ENCODE peak calls at places on chromosomes 12 and 14, in nine cellular contexts. T is fibroblast of pulmonary artery; R is HTR-8/SVneo; N is coronary artery; Y is WTC11; C is EL; M is activated naive CD4-positive, alpha-beta T cell; A is activated CD4-positive, alpha-beta T cell treated with anti-CD3 and anti-CD28 coated beads, Interleukin-2, amount 50 U/mL, for 1 hour; I is CD4-positive, alpha-beta memory T cell. B is an unnamed sample.

GRCh38 chr14:66078031-66078430 is 408.1 kb upstream of the CCDC196 start:
- DNase-seq in T (no peak), R (no peak), N (no peak), Y (no peak), C (no peak), M (no peak), A (no peak), I (no peak), B (no peak)

GRCh38 chr14:101183376-101184103 is 280.0 kb upstream of the RTL1 start:
- DNase-seq in T (no peak), R (no peak), N (peak; percentile 69), Y (peak; percentile 86), C (no peak), M (no peak), A (no peak), I (no peak), B (no peak)

GRCh38 chr14:56826214-56826613 is 15.9 kb upstream of the OTX2 start:
- DNase-seq in T (no peak), R (no peak), N (no peak), Y (no peak), C (no peak), M (no peak), A (no peak), I (no peak), B (no peak)

GRCh38 chr14:68702578-68702977 is 90.3 kb downstream of the ZFP36L1 start:
- DNase-seq in T (no peak), R (no peak), N (peak; percentile 59), Y (no peak), C (no peak), M (no peak), A (no peak), I (no peak), B (no peak)

GRCh38 chr14:92785601-92786426 is 8.3 kb upstream of the GOLGA5 start:
- DNase-seq in T (peak; percentile 90), R (peak; percentile 25), N (no peak), Y (no peak), C (peak; percentile 94), M (no peak), A (no peak), I (no peak), B (peak; percentile 78)

GRCh38 chr12:114744696-114745095 is 60.7 kb upstream of the TBX3 start:
- DNase-seq in T (no peak), R (no peak), N (no peak), Y (no peak), C (peak; percentile 8), M (no peak), A (no peak), I (no peak), B (no peak)

GRCh38 chr12:56161677-56162351 is 3.7 kb downstream of the MYL6 start:
- DNase-seq in T (peak; percentile 12), R (no peak), N (no peak), Y (no peak), C (peak; percentile 23), M (no peak), A (no peak), I (no peak), B (no peak)

GRCh38 chr14:51521764-51522163 is 129.9 kb upstream of the FRMD6 start:
- DNase-seq in T (peak; percentile 42), R (no peak), N (no peak), Y (no peak), C (peak; percentile 90), M (no peak), A (no peak), I (no peak), B (peak; percentile 60)

GRCh38 chr14:32588448-32589320 is 259.6 kb downstream of the AKAP6 start:
- DNase-seq in T (peak; percentile 80), R (peak; percentile 18), N (no peak), Y (peak; percentile 20), C (peak; percentile 51), M (no peak), A (no peak), I (no peak), B (peak; percentile 56)

GRCh38 chr12:109868182-109869051 is 11.9 kb downstream of the GLTP start:
- DNase-seq in T (no peak), R (no peak), N (no peak), Y (no peak), C (no peak), M (no peak), A (no peak), I (no peak), B (no peak)

GRCh38 chr12:63317880-63318279 is 166.9 kb upstream of the AVPR1A start:
- DNase-seq in T (no peak), R (no peak), N (no peak), Y (no peak), C (no peak), M (no peak), A (no peak), I (no peak), B (no peak)

GRCh38 chr12:110355080-110355479 is 48.4 kb downstream of the ANAPC7 start:
- DNase-seq in T (no peak), R (peak; percentile 43), N (no peak), Y (peak; percentile 61), C (peak; percentile 31), M (no peak), A (peak; percentile 17), I (peak; percentile 15), B (peak; percentile 18)

GRCh38 chr14:104882991-104883660 is 18.1 kb downstream of the CEP170B start:
- DNase-seq in T (no peak), R (no peak), N (no peak), Y (no peak), C (no peak), M (no peak), A (no peak), I (no peak), B (no peak)

GRCh38 chr12:96289067-96289466 is 94.9 kb downstream of the ELK3 start:
- DNase-seq in T (no peak), R (no peak), N (no peak), Y (no peak), C (no peak), M (no peak), A (no peak), I (no peak), B (no peak)

GRCh38 chr14:101496779-101497420 is 64.4 kb upstream of the DIO3 start:
- DNase-seq in T (no peak), R (no peak), N (peak; percentile 45), Y (no peak), C (no peak), M (no peak), A (no peak), I (no peak), B (no peak)

GRCh38 chr14:21308132-21308478 is 28.2 kb downstream of the RPGRIP1 start:
- DNase-seq in T (no peak), R (no peak), N (no peak), Y (no peak), C (no peak), M (no peak), A (no peak), I (no peak), B (no peak)

GRCh38 chr12:113786107-113786506 is 180.0 kb downstream of the RBM19 start:
- DNase-seq in T (peak; percentile 10), R (no peak), N (no peak), Y (no peak), C (no peak), M (no peak), A (no peak), I (no peak), B (no peak)

GRCh38 chr14:25308244-25308643 is 258.3 kb upstream of the STXBP6 start:
- DNase-seq in T (no peak), R (no peak), N (no peak), Y (peak; percentile 61), C (peak; percentile 0), M (no peak), A (no peak), I (no peak), B (no peak)

GRCh38 chr14:100621806-100622205 is 34.6 kb upstream of the BEGAIN start:
- DNase-seq in T (no peak), R (no peak), N (no peak), Y (peak; percentile 55), C (no peak), M (no peak), A (no peak), I (no peak), B (no peak)

GRCh38 chr14:91149462-91149861 is 35.6 kb downstream of the DGLUCY start:
- DNase-seq in T (peak; percentile 98), R (peak; percentile 53), N (no peak), Y (no peak), C (peak; percentile 97), M (no peak), A (no peak), I (no peak), B (peak; percentile 99)

GRCh38 chr12:129887047-129887568 is 16.7 kb downstream of the TMEM132D start:
- DNase-seq in T (no peak), R (no peak), N (no peak), Y (no peak), C (no peak), M (no peak), A (no peak), I (no peak), B (no peak)

GRCh38 chr14:63641473-63642228 is at the start of gene WDR89:
- DNase-seq in T (peak; percentile 100), R (peak; percentile 100), N (peak; percentile 99), Y (peak; percentile 96), C (peak; percentile 100), M (peak; percentile 88), A (peak; percentile 92), I (peak; percentile 98), B (peak; percentile 99)

GRCh38 chr14:64232095-64232830 is 61.9 kb downstream of the ESR2 start:
- DNase-seq in T (peak; percentile 95), R (peak; percentile 98), N (no peak), Y (no peak), C (peak; percentile 95), M (no peak), A (no peak), I (no peak), B (peak; percentile 82)

GRCh38 chr14:98951031-98951430 is 321.0 kb downstream of the BCL11B start:
- DNase-seq in T (no peak), R (no peak), N (peak; percentile 36), Y (no peak), C (no peak), M (no peak), A (no peak), I (no peak), B (no peak)

GRCh38 chr12:53115112-53115890 is 12.0 kb downstream of the SOAT2 start:
- DNase-seq in T (no peak), R (no peak), N (peak; percentile 57), Y (peak; percentile 92), C (no peak), M (no peak), A (no peak), I (no peak), B (no peak)

GRCh38 chr14:74875941-74876913 is at the start of gene PROX2:
- DNase-seq in T (no peak), R (no peak), N (no peak), Y (peak; percentile 28), C (peak; percentile 30), M (no peak), A (peak; percentile 8), I (no peak), B (no peak)

GRCh38 chr12:32454075-32454474 is 54.7 kb downstream of the FGD4 start:
- DNase-seq in T (peak; percentile 77), R (no peak), N (no peak), Y (no peak), C (peak; percentile 58), M (no peak), A (no peak), I (no peak), B (peak; percentile 49)